ENCODE peak calls at places on chromosomes 3 and 15, in seven cellular contexts. V is breast epithelium, D is sigmoid colon, N is GM12878, C is adrenal gland, P is stomach, Z is esophagus squamous epithelium. L is an unnamed sample. For H3K4me1, the result is how much of the 10 kb centered on the place peaks cover.

GRCh38 chr3:152071924-152072323 is 196.8 kb upstream of the MBNL1 start:
- DNase-seq in V (no peak), D (no peak), N (no peak), C (peak), P (no peak), Z (no peak), L (no peak)

GRCh38 chr3:146218880-146219866 is 31.7 kb downstream of the PLSCR4 start:
- DNase-seq in V (no peak), D (no peak), N (no peak), C (no peak), P (peak), Z (no peak), L (no peak)

GRCh38 chr3:23490459-23490858 is 287.3 kb downstream of the UBE2E2 start:
- DNase-seq in V (no peak), D (no peak), N (no peak), C (no peak), P (no peak), Z (no peak), L (no peak)

GRCh38 chr15:40894689-40895308 is 549 bp downstream of the VPS18 start:
- DNase-seq in V (no peak), D (peak), N (no peak), C (peak), P (peak), Z (no peak), L (peak)

GRCh38 chr3:139758654-139759291 is 81.0 kb upstream of the NMNAT3 start:
- DNase-seq in V (no peak), D (no peak), N (no peak), C (no peak), P (no peak), Z (no peak), L (no peak)

GRCh38 chr3:48919215-48920138 is 835 bp downstream of the ARIH2 start:
- DNase-seq in V (no peak), D (no peak), N (no peak), C (peak), P (peak), Z (no peak), L (peak)

GRCh38 chr3:46856576-46857471 is 6.4 kb downstream of the MYL3 start:
- DNase-seq in V (peak), D (peak), N (no peak), C (no peak), P (no peak), Z (no peak), L (peak)

GRCh38 chr15:25783607-25784131 is 79.5 kb downstream of the ATP10A start:
- DNase-seq in V (no peak), D (peak), N (no peak), C (no peak), P (no peak), Z (no peak), L (no peak)

GRCh38 chr3:55143928-55144671 is 216.2 kb upstream of the LRTM1 start:
- DNase-seq in V (no peak), D (no peak), N (no peak), C (no peak), P (no peak), Z (no peak), L (no peak)

GRCh38 chr15:35000511-35000910 is 12.4 kb upstream of the ZNF770 start:
- DNase-seq in V (no peak), D (no peak), N (no peak), C (peak), P (no peak), Z (no peak), L (no peak)

GRCh38 chr3:50112462-50112861 is 23.7 kb downstream of the RBM5 start:
- DNase-seq in V (no peak), D (no peak), N (no peak), C (no peak), P (no peak), Z (no peak), L (no peak)

GRCh38 chr3:160870327-160870726 is 114.3 kb downstream of the PPM1L start:
- DNase-seq in V (no peak), D (no peak), N (no peak), C (no peak), P (no peak), Z (no peak), L (no peak)

GRCh38 chr3:141065258-141065657 is 14.1 kb downstream of the SPSB4 start:
- DNase-seq in V (no peak), D (peak), N (no peak), C (no peak), P (no peak), Z (no peak), L (no peak)

GRCh38 chr15:27701956-27702355 is 397.2 kb downstream of the OCA2 start:
- DNase-seq in V (no peak), D (no peak), N (no peak), C (no peak), P (no peak), Z (no peak), L (no peak)

GRCh38 chr15:74768099-74768770 is 13.6 kb upstream of the CSK start:
- DNase-seq in V (no peak), D (no peak), N (no peak), C (no peak), P (no peak), Z (no peak), L (no peak)

GRCh38 chr3:176896165-176896564 is 301.1 kb downstream of the TBL1XR1 start:
- DNase-seq in V (no peak), D (no peak), N (no peak), C (no peak), P (peak), Z (no peak), L (no peak)

GRCh38 chr3:25293736-25294135 is 134.3 kb upstream of the RARB start:
- DNase-seq in V (no peak), D (no peak), N (no peak), C (no peak), P (no peak), Z (no peak), L (no peak)

GRCh38 chr15:84750583-84751092 is 2.2 kb downstream of the ZNF592 start:
- DNase-seq in V (no peak), D (no peak), N (no peak), C (no peak), P (no peak), Z (no peak), L (no peak)

GRCh38 chr3:55720614-55721013 is 233.5 kb upstream of the WNT5A start:
- DNase-seq in V (no peak), D (no peak), N (no peak), C (no peak), P (no peak), Z (no peak), L (no peak)

GRCh38 chr3:181250714-181251113 is 261.2 kb upstream of the DNAJC19 start:
- DNase-seq in V (no peak), D (no peak), N (no peak), C (no peak), P (no peak), Z (no peak), L (no peak)

GRCh38 chr3:30073622-30074021 is 532.8 kb upstream of the TGFBR2 start:
- DNase-seq in V (no peak), D (no peak), N (no peak), C (no peak), P (no peak), Z (no peak), L (no peak)

GRCh38 chr3:64796597-64796996 is 108.8 kb upstream of the ADAMTS9 start:
- DNase-seq in V (no peak), D (no peak), N (no peak), C (no peak), P (no peak), Z (no peak), L (no peak)

GRCh38 chr3:9102240-9102841 is 139.1 kb upstream of the RAD18 start:
- DNase-seq in V (no peak), D (no peak), N (no peak), C (no peak), P (no peak), Z (no peak), L (no peak)

GRCh38 chr3:158679547-158680000 is 7.1 kb upstream of the LXN start:
- DNase-seq in V (no peak), D (no peak), N (no peak), C (no peak), P (no peak), Z (no peak), L (no peak)

GRCh38 chr3:31305324-31305723 is 227.4 kb upstream of the STT3B start:
- DNase-seq in V (no peak), D (no peak), N (no peak), C (no peak), P (no peak), Z (no peak), L (no peak)

GRCh38 chr3:4664412-4664811 is 171.3 kb downstream of the ITPR1 start:
- DNase-seq in V (no peak), D (no peak), N (no peak), C (no peak), P (no peak), Z (no peak), L (no peak)

GRCh38 chr15:45795487-45796069 is 160.7 kb downstream of the SQOR start:
- DNase-seq in V (no peak), D (no peak), N (no peak), C (no peak), P (peak), Z (no peak), L (no peak)

GRCh38 chr15:23646165-23647000 is 1.3 kb downstream of the MAGEL2 start:
- DNase-seq in V (no peak), D (no peak), N (no peak), C (no peak), P (no peak), Z (no peak), L (no peak)

GRCh38 chr3:194396897-194397756 is 1.9 kb downstream of the GP5 start:
- DNase-seq in V (no peak), D (no peak), N (no peak), C (no peak), P (no peak), Z (no peak), L (peak)

GRCh38 chr3:29064085-29064484 is 216.8 kb upstream of the RBMS3 start:
- DNase-seq in V (no peak), D (no peak), N (no peak), C (no peak), P (no peak), Z (no peak), L (no peak)

GRCh38 chr3:193782280-193782654 is 189.3 kb downstream of the OPA1 start:
- DNase-seq in V (peak), D (no peak), N (no peak), C (no peak), P (peak), Z (no peak), L (no peak)

GRCh38 chr15:40685376-40685775 is 9.6 kb upstream of the RAD51 start:
- DNase-seq in V (no peak), D (no peak), N (no peak), C (no peak), P (no peak), Z (no peak), L (no peak)

GRCh38 chr15:75694241-75695182 is 18.1 kb downstream of the CSPG4 start:
- DNase-seq in V (no peak), D (peak), N (no peak), C (peak), P (peak), Z (peak), L (peak)

GRCh38 chr15:92409006-92409405 is 15.3 kb downstream of the ST8SIA2 start:
- DNase-seq in V (no peak), D (no peak), N (no peak), C (no peak), P (no peak), Z (no peak), L (no peak)

GRCh38 chr3:32442766-32443165 is 51.1 kb downstream of the CMTM7 start:
- DNase-seq in V (no peak), D (no peak), N (no peak), C (no peak), P (no peak), Z (no peak), L (no peak)

GRCh38 chr3:112377418-112378071 is 44.6 kb downstream of the CD200 start:
- DNase-seq in V (no peak), D (no peak), N (no peak), C (no peak), P (no peak), Z (no peak), L (no peak)

GRCh38 chr15:80404057-80404718 is at the start of gene ARNT2:
- DNase-seq in V (no peak), D (no peak), N (no peak), C (no peak), P (no peak), Z (no peak), L (no peak)

GRCh38 chr15:99993262-99993661 is 260.0 kb upstream of the LYSMD4 start:
- DNase-seq in V (peak), D (no peak), N (no peak), C (no peak), P (no peak), Z (no peak), L (peak)

GRCh38 chr15:41231536-41231935 is 468 bp downstream of the CHP1 start:
- DNase-seq in V (no peak), D (no peak), N (no peak), C (no peak), P (no peak), Z (no peak), L (no peak)

GRCh38 chr3:14125193-14126016 is 553 bp downstream of the TMEM43 start:
- DNase-seq in V (no peak), D (peak), N (no peak), C (peak), P (peak), Z (no peak), L (no peak)
- H3K4me1 ChIP-seq in V (under half), D (under half), N (under half), C (under half), P (under half), Z (under half), L (under half)

DNA sequence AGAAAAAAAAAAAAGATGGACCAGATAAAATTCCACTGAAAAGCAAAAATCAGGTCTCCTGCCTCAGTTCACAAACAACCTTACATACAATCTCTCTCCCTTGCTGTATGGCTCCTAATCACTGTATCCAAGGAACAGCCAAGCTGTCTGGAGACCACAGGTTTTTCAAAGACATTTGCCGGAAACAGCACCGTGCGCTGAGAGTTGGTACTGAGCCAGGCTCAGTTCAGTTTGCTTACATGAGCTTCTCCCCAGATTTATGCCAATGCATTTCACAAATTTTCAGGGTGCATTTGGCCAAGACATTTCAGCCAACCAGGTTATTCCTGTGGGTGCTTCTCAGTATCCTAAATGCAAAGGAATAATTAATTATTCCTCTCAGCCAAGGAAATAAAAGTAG is 4.1 kb downstream of the ACP3 start:
- DNase-seq in V (no peak), D (no peak), N (no peak), C (no peak), P (peak), Z (no peak), L (no peak)
- H3K27ac ChIP-seq in V (no peak), D (no peak), N (no peak), C (no peak), P (no peak), Z (no peak), L (no peak)

DNA sequence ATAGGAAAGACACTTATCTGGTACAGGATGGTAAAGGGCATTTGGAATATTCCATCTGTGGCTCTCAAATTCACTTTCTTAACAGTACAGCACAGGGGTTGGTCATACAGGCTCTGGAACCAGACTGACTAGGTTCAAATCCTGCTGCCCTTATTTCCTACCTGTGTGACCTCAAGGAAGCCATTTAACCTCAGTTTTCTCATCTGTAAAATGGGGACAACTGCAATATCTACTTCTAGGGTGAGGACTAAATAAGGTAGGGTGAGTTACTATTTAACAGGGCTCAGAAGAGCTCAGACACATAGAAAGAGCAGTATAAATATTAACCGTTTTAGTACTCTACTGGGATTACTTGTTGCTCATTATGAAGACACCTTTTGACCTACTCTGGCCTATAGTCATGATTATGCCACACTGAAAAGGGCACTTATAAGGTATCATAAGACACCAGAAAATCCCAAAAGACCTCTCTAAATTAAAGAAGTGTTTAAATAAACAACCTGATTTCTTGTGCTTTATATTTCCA is 6.6 kb downstream of the RFTN1 start:
- DNase-seq in V (no peak), D (no peak), N (no peak), C (no peak), P (no peak), Z (no peak), L (no peak)
- TF ChIP-seq POLR2A in V (no peak), D (no peak), N (no peak), C (no peak), P (no peak), Z (no peak), L (no peak)

DNA sequence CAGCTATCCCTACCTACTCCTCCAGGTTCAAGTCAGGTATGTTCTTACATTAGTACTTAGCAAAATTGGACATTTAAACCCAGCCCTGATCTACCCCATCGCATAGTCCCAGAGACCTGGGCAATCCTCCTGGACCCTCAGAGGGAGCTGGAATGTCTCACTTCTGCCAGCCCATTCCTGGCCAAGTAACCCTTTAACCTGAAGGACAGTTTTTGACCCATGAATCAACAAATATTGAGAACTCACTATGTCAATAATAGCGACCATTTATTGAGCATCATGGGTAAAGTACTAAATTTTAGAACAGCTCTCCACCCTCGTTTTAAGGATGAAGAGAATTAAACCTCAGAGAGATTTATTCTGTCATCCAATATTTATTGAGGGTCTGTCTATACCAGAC is 70.4 kb downstream of the RBPMS2 start:
- DNase-seq in V (no peak), D (no peak), N (no peak), C (no peak), P (no peak), Z (no peak), L (peak)
- H3K4me1 ChIP-seq in V (under half), D (under half), N (under half), C (under half), P (under half), Z (under half), L (under half)

GRCh38 chr15:78082106-78082742 is 4.7 kb upstream of the TBC1D2B start:
- DNase-seq in V (no peak), D (peak), N (no peak), C (no peak), P (no peak), Z (no peak), L (no peak)

GRCh38 chr15:78082743-78083110 is 5.2 kb upstream of the TBC1D2B start:
- DNase-seq in V (no peak), D (peak), N (no peak), C (no peak), P (no peak), Z (no peak), L (no peak)

GRCh38 chr15:78083186-78083585 is 5.7 kb upstream of the TBC1D2B start:
- DNase-seq in V (no peak), D (peak), N (no peak), C (no peak), P (no peak), Z (no peak), L (no peak)

GRCh38 chr15:78084359-78084750 is 6.8 kb upstream of the TBC1D2B start:
- DNase-seq in V (no peak), D (peak), N (no peak), C (no peak), P (no peak), Z (no peak), L (peak)

GRCh38 chr15:78083687-78084358 is 6.3 kb upstream of the TBC1D2B start:
- DNase-seq in V (no peak), D (peak), N (no peak), C (no peak), P (no peak), Z (no peak), L (no peak)
- H3K27ac ChIP-seq in V (no peak), D (no peak), N (no peak), C (no peak), P (no peak), Z (no peak), L (peak)

GRCh38 chr3:185152433-185153169 is at the start of gene C3orf70:
- DNase-seq in V (no peak), D (peak), N (no peak), C (peak), P (peak), Z (no peak), L (peak)
- TF ChIP-seq POLR2A in V (no peak), D (peak), N (peak), C (no peak), P (no peak), Z (no peak), L (no peak)

GRCh38 chr15:31540633-31541032 is 214.0 kb downstream of the KLF13 start:
- DNase-seq in V (no peak), D (no peak), N (no peak), C (no peak), P (no peak), Z (no peak), L (no peak)

DNA sequence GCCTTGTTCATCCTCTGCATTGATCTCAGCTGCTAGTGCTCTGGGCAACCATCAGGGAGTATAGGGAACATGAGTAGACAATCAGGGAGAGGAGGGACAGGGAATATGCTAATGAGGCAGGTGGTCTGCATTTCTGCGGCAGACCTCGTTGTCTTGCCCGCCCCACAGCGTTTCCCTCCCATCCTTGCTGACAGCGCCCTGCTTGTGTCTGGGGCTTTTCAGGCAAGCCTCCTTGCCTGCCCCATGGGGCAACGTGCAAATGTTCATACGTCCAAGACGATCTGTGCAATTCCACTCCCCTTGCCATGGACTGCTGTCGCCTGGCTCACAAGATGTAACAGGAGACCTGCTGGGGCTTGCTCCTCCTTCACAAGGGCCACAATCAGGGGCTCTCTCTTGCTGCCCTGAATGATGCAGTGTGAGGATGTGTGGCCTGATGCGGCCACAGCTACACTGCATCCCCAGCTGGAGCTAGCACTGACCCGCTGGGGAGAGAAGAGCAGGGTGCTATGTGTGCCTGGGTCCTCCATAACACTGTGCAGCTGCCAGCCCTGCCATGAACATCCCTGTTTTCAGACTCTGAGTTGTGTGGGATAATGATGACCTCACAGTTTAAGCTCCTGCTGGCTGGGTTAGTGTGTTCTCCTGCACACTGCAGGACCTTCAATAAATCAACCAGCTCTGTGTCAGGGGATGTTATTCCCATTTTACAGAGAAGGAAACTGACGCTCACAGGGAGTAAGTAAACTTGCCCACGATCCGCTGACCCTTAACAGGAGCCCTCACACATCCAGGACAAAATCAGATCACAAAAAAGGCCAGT is 211.3 kb downstream of the KLF13 start:
- DNase-seq in V (no peak), D (no peak), N (no peak), C (no peak), P (no peak), Z (no peak), L (no peak)
- H3K4me1 ChIP-seq in V (under half), D (under half), N (under half), C (under half), P (under half), Z (under half), L (under half)